ENCODE peak calls at places on chromosomes 3 and 15, in eight cellular contexts. O, W, E, G, J, Q, M and I are unnamed samples.
A peak's percentile ranks its signal among the peaks of the same experiment; 100 is the strongest.

GRCh38 chr15:77042245-77042644 is 28.7 kb downstream of the TSPAN3 start:
- DNase-seq in O (no peak), W (no peak), E (no peak), G (no peak), J (no peak), Q (no peak), M (no peak), I (peak; percentile 54)

GRCh38 chr15:88648357-88649214 is 9.8 kb downstream of the ISG20 start:
- DNase-seq in O (no peak), W (peak; percentile 55), E (no peak), G (peak; percentile 17), J (no peak), Q (no peak), M (no peak), I (peak; percentile 58)

GRCh38 chr3:102444101-102444500 is 9.3 kb downstream of the ZPLD1 start:
- DNase-seq in O (no peak), W (no peak), E (no peak), G (peak; percentile 45), J (peak; percentile 50), Q (no peak), M (no peak), I (no peak)

GRCh38 chr15:98799461-98799971 is 151.2 kb downstream of the IGF1R start:
- DNase-seq in O (no peak), W (no peak), E (no peak), G (no peak), J (peak; percentile 26), Q (peak; percentile 21), M (no peak), I (peak; percentile 35)

GRCh38 chr3:176696816-176697215 is 500.5 kb downstream of the TBL1XR1 start:
- DNase-seq in O (no peak), W (no peak), E (no peak), G (peak; percentile 6), J (no peak), Q (no peak), M (no peak), I (no peak)

GRCh38 chr3:23944861-23945652 is at the start of gene NR1D2:
- DNase-seq in O (peak; percentile 93), W (peak; percentile 75), E (peak; percentile 89), G (peak; percentile 77), J (peak; percentile 87), Q (peak; percentile 72), M (peak; percentile 83), I (peak; percentile 86)

GRCh38 chr3:98962189-98962930 is 60.9 kb upstream of the DCBLD2 start:
- DNase-seq in O (no peak), W (no peak), E (no peak), G (peak; percentile 99), J (peak; percentile 50), Q (peak; percentile 57), M (no peak), I (no peak)

GRCh38 chr3:124395165-124395564 is 335.1 kb upstream of the UMPS start:
- DNase-seq in O (no peak), W (no peak), E (no peak), G (peak; percentile 12), J (peak; percentile 40), Q (no peak), M (no peak), I (no peak)

GRCh38 chr3:194466761-194467356 is 19.9 kb downstream of the ATP13A3 start:
- DNase-seq in O (no peak), W (no peak), E (no peak), G (no peak), J (no peak), Q (no peak), M (no peak), I (no peak)
- H3K27ac ChIP-seq in O (no peak overlapping the region), W (no peak overlapping the region), E (no peak overlapping the region), G (no peak overlapping the region), J (no peak overlapping the region), Q (no peak overlapping the region), M (no peak overlapping the region), I (no peak overlapping the region)

GRCh38 chr3:69320867-69321266 is 65.0 kb downstream of the FRMD4B start:
- DNase-seq in O (no peak), W (no peak), E (no peak), G (no peak), J (peak; percentile 61), Q (no peak), M (no peak), I (no peak)
- H3K4me3 ChIP-seq in O (no peak overlapping the region), W (no peak overlapping the region), E (no peak overlapping the region), G (no peak overlapping the region), J (no peak overlapping the region), Q (no peak overlapping the region), M (no peak overlapping the region), I (no peak overlapping the region)

GRCh38 chr3:152558386-152558785 is 276.5 kb upstream of the P2RY1 start:
- DNase-seq in O (no peak), W (no peak), E (no peak), G (no peak), J (no peak), Q (no peak), M (no peak), I (no peak)

GRCh38 chr3:152557302-152557999 is 277.5 kb upstream of the P2RY1 start:
- DNase-seq in O (no peak), W (no peak), E (no peak), G (no peak), J (no peak), Q (no peak), M (no peak), I (no peak)

GRCh38 chr3:152559246-152559645 is 275.7 kb upstream of the P2RY1 start:
- DNase-seq in O (no peak), W (no peak), E (no peak), G (no peak), J (no peak), Q (no peak), M (no peak), I (no peak)

GRCh38 chr3:152556731-152557254 is 278.1 kb upstream of the P2RY1 start:
- DNase-seq in O (no peak), W (no peak), E (peak; percentile 51), G (peak; percentile 59), J (peak; percentile 83), Q (peak; percentile 36), M (no peak), I (no peak)

DNA sequence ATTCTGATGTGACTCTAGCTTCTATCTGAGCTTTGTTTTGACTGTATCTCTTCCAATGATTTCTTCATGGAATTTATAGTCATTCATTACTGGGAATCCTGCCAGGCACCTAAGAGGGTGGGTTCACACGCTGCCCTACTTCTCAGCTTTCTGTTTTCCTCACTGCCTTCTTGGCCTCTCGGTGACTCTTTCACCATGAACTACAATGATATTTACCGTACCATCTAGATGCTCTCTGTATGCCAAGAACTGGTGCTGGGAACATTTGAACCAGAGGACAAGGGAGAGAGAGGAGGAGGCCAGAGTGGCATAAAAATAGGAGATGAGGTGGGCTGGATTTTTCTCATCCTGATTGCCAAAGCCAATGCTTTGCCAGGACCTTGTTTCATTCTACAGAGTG is 280.0 kb upstream of the P2RY1 start:
- DNase-seq in O (no peak), W (no peak), E (no peak), G (peak; percentile 23), J (peak; percentile 71), Q (peak; percentile 51), M (peak; percentile 8), I (no peak)
- TF ChIP-seq CTCF in O (no peak), W (no peak), E (no peak), G (no peak), J (no peak), Q (no peak), M (no peak), I (no peak)

GRCh38 chr3:61628636-61629035 is 67.3 kb downstream of the PTPRG start:
- DNase-seq in O (no peak), W (no peak), E (no peak), G (no peak), J (no peak), Q (no peak), M (no peak), I (no peak)

GRCh38 chr3:61627768-61628185 is 66.4 kb downstream of the PTPRG start:
- DNase-seq in O (no peak), W (no peak), E (no peak), G (peak; percentile 91), J (peak; percentile 84), Q (peak; percentile 30), M (no peak), I (no peak)

GRCh38 chr3:61626484-61626883 is 65.1 kb downstream of the PTPRG start:
- DNase-seq in O (peak; percentile 58), W (no peak), E (no peak), G (no peak), J (no peak), Q (no peak), M (no peak), I (no peak)

GRCh38 chr3:61631108-61631769 is 69.9 kb downstream of the PTPRG start:
- DNase-seq in O (no peak), W (no peak), E (no peak), G (no peak), J (no peak), Q (no peak), M (no peak), I (no peak)

GRCh38 chr3:61629442-61629841 is 68.1 kb downstream of the PTPRG start:
- DNase-seq in O (no peak), W (no peak), E (no peak), G (no peak), J (no peak), Q (no peak), M (no peak), I (no peak)
- H3K27ac ChIP-seq in O (no peak overlapping the region), W (no peak overlapping the region), E (no peak overlapping the region), G (no peak overlapping the region), J (no peak overlapping the region), Q (no peak overlapping the region), M (no peak overlapping the region), I (no peak overlapping the region)

GRCh38 chr3:59922226-59922625 is 872.4 kb upstream of the CFAP20DC start:
- DNase-seq in O (no peak), W (no peak), E (no peak), G (no peak), J (no peak), Q (no peak), M (no peak), I (no peak)
- H3K4me3 ChIP-seq in O (no peak overlapping the region), W (no peak overlapping the region), E (no peak overlapping the region), G (no peak overlapping the region), J (no peak overlapping the region), Q (no peak overlapping the region), M (no peak overlapping the region), I (no peak overlapping the region)